ENCODE peak calls at places on chromosomes 11 and 22, in five cellular contexts. R is activated T-cell treated with anti-CD3 and anti-CD28 coated beads, Interleukin-2, amount 50 U/mL, for 4 hours; E is BJ; M is RPMI8226; C is AG04449. A is an unnamed sample.

GRCh38 chr11:57481915-57482781 is 21.8 kb downstream of the RTN4RL2 start:
- DNase-seq in M (no peak), E (no peak), C (no peak), R (no peak), A (no peak)

GRCh38 chr22:50447576-50448551 is 27.0 kb downstream of the SBF1 start:
- DNase-seq in E (no peak), C (no peak), M (no peak), R (no peak), A (no peak)

GRCh38 chr11:116540645-116541044 is 232.1 kb downstream of the BUD13 start:
- DNase-seq in R (no peak), E (no peak), M (no peak), C (no peak), A (no peak)

GRCh38 chr11:61645179-61645868 is 34.9 kb upstream of the DAGLA start:
- DNase-seq in C (no peak), E (no peak), M (no peak), R (no peak), A (no peak)

GRCh38 chr11:115154355-115154736 is 349.9 kb downstream of the CADM1 start:
- DNase-seq in R (no peak), M (no peak), E (no peak), C (no peak), A (no peak)

GRCh38 chr11:69642913-69643632 is 2.1 kb downstream of the CCND1 start:
- DNase-seq in R (peak; percentile 78), M (peak; percentile 91), C (no peak), E (no peak), A (peak; percentile 77)

GRCh38 chr11:65375012-65375411 is 7.4 kb downstream of the SLC25A45 start:
- DNase-seq in M (no peak), C (no peak), R (no peak), E (no peak), A (no peak)

GRCh38 chr11:82533628-82534353 is 199.9 kb downstream of the FAM181B start:
- DNase-seq in C (no peak), R (no peak), M (no peak), E (no peak), A (no peak)

GRCh38 chr22:20581503-20582170 is 74.2 kb downstream of the MED15 start:
- DNase-seq in E (no peak), R (no peak), C (no peak), M (no peak), A (no peak)

GRCh38 chr22:30183861-30184278 is 62.7 kb downstream of the LIF start:
- DNase-seq in M (no peak), C (peak; percentile 62), E (no peak), R (no peak), A (no peak)

GRCh38 chr11:44338721-44339529 is 29.0 kb upstream of the ALX4 start:
- DNase-seq in E (no peak), M (no peak), R (no peak), C (no peak), A (no peak)

GRCh38 chr11:69306821-69307220 is 12.9 kb downstream of the MYEOV start:
- DNase-seq in R (no peak), M (no peak), E (no peak), C (no peak), A (no peak)

GRCh38 chr11:77039491-77040400 is 5.5 kb downstream of the B3GNT6 start:
- DNase-seq in M (no peak), E (no peak), C (no peak), R (no peak), A (peak; percentile 37)

GRCh38 chr11:107770546-107770945 is 58.7 kb upstream of the SLN start:
- DNase-seq in E (peak; percentile 16), R (no peak), C (peak; percentile 17), M (no peak), A (no peak)

GRCh38 chr11:614583-615452 is 932 bp downstream of the IRF7 start:
- DNase-seq in R (no peak), M (peak; percentile 8), C (no peak), E (no peak), A (no peak)

GRCh38 chr11:7020183-7020917 is at the start of the genes NLRP14 and ZNF214:
- DNase-seq in R (no peak), E (peak; percentile 70), C (peak; percentile 46), M (no peak), A (peak; percentile 95)

GRCh38 chr11:125091877-125092664 is 19.4 kb downstream of the TMEM218 start:
- DNase-seq in E (no peak), C (no peak), M (no peak), R (no peak), A (no peak)

GRCh38 chr11:12293486-12293885 is 83.9 kb upstream of the PARVA start:
- DNase-seq in C (no peak), R (no peak), M (no peak), E (no peak), A (no peak)

GRCh38 chr11:124307093-124307492 is 6.7 kb downstream of the OR8D1 start:
- DNase-seq in C (no peak), M (no peak), R (no peak), E (no peak), A (no peak)

GRCh38 chr11:96318850-96319249 is 24.1 kb downstream of the MAML2 start:
- DNase-seq in C (no peak), R (no peak), E (no peak), M (no peak), A (no peak)

GRCh38 chr11:112881461-112881860 is 79.8 kb upstream of the NCAM1 start:
- DNase-seq in E (no peak), M (peak; percentile 48), R (no peak), C (no peak), A (peak; percentile 59)

GRCh38 chr11:68396526-68396925 is 64.0 kb upstream of the PPP6R3 start:
- DNase-seq in R (no peak), C (no peak), M (no peak), E (no peak), A (no peak)

GRCh38 chr11:45036010-45036409 is 85.3 kb upstream of the TP53I11 start:
- DNase-seq in E (no peak), C (no peak), R (no peak), M (no peak), A (no peak)

GRCh38 chr11:70415176-70415575 is 16.8 kb downstream of the CTTN start:
- DNase-seq in M (no peak), C (peak; percentile 69), E (peak; percentile 88), R (no peak), A (no peak)